ENCODE peak calls at places on chromosomes 3 and 15, in nine cellular contexts. Y, X, C, J, O, R, F, Z and H are unnamed samples. For H3K4me1, the result is how much of the 10 kb centered on the place peaks cover.

GRCh38 chr15:74345051-74345450 is 22.4 kb downstream of the CYP11A1 start:
- DNase-seq in Y (no peak), X (no peak), C (no peak), J (no peak), O (no peak), R (no peak), F (no peak), Z (no peak), H (no peak)

GRCh38 chr3:186937017-186937875 is 6.9 kb downstream of the ST6GAL1 start:
- DNase-seq in Y (no peak), X (no peak), C (no peak), J (no peak), O (no peak), R (no peak), F (no peak), Z (no peak), H (no peak)

GRCh38 chr3:150278843-150279341 is 129.2 kb upstream of the TSC22D2 start:
- DNase-seq in Y (no peak), X (no peak), C (no peak), J (peak), O (no peak), R (peak), F (no peak), Z (peak), H (no peak)

GRCh38 chr3:38582941-38583645 is 66.4 kb downstream of the SCN5A start:
- DNase-seq in Y (no peak), X (no peak), C (no peak), J (no peak), O (no peak), R (no peak), F (no peak), Z (no peak), H (no peak)

GRCh38 chr3:64091501-64091900 is 68.2 kb upstream of the PSMD6 start:
- DNase-seq in Y (no peak), X (no peak), C (no peak), J (no peak), O (no peak), R (no peak), F (no peak), Z (no peak), H (no peak)

GRCh38 chr3:128385080-128385832 is 81.4 kb downstream of the DNAJB8 start:
- DNase-seq in Y (peak), X (no peak), C (peak), J (no peak), O (peak), R (no peak), F (no peak), Z (no peak), H (no peak)

GRCh38 chr3:29335438-29335837 is 54.6 kb downstream of the RBMS3 start:
- DNase-seq in Y (peak), X (peak), C (peak), J (peak), O (peak), R (peak), F (no peak), Z (peak), H (no peak)

GRCh38 chr15:63250312-63250965 is 27.0 kb upstream of the APH1B start:
- DNase-seq in Y (no peak), X (no peak), C (no peak), J (no peak), O (no peak), R (no peak), F (no peak), Z (no peak), H (no peak)

GRCh38 chr15:35173444-35174118 is 88.5 kb upstream of the NANOGP8 start:
- DNase-seq in Y (no peak), X (no peak), C (no peak), J (no peak), O (no peak), R (no peak), F (peak), Z (no peak), H (no peak)

GRCh38 chr3:60260546-60260945 is 990.7 kb downstream of the FHIT start:
- DNase-seq in Y (no peak), X (no peak), C (no peak), J (no peak), O (no peak), R (no peak), F (no peak), Z (no peak), H (no peak)

GRCh38 chr15:76151599-76151974 is 91.8 kb downstream of the TMEM266 start:
- DNase-seq in Y (no peak), X (no peak), C (no peak), J (peak), O (no peak), R (no peak), F (no peak), Z (no peak), H (no peak)

GRCh38 chr3:49173116-49173791 is 1.9 kb downstream of the KLHDC8B start:
- DNase-seq in Y (peak), X (peak), C (peak), J (peak), O (peak), R (peak), F (peak), Z (peak), H (no peak)

GRCh38 chr15:55846108-55846707 is 103.3 kb upstream of the PRTG start:
- DNase-seq in Y (peak), X (peak), C (no peak), J (peak), O (no peak), R (peak), F (peak), Z (peak), H (peak)

GRCh38 chr3:41710646-41711388 is 251.1 kb downstream of the ULK4 start:
- DNase-seq in Y (no peak), X (no peak), C (no peak), J (peak), O (no peak), R (no peak), F (no peak), Z (peak), H (no peak)

GRCh38 chr15:66747223-66747622 is 45.2 kb downstream of the SMAD6 start:
- DNase-seq in Y (no peak), X (no peak), C (peak), J (no peak), O (no peak), R (no peak), F (no peak), Z (no peak), H (no peak)

GRCh38 chr15:66746231-66746605 is 44.2 kb downstream of the SMAD6 start:
- DNase-seq in Y (no peak), X (no peak), C (peak), J (no peak), O (no peak), R (no peak), F (no peak), Z (no peak), H (no peak)

GRCh38 chr15:66747866-66748265 is 45.8 kb downstream of the SMAD6 start:
- DNase-seq in Y (no peak), X (no peak), C (no peak), J (no peak), O (no peak), R (no peak), F (no peak), Z (no peak), H (no peak)

GRCh38 chr15:66749841-66750575 is 48.0 kb downstream of the SMAD6 start:
- DNase-seq in Y (no peak), X (no peak), C (no peak), J (peak), O (no peak), R (no peak), F (no peak), Z (no peak), H (no peak)

GRCh38 chr15:66748320-66748779 is 46.3 kb downstream of the SMAD6 start:
- DNase-seq in Y (no peak), X (no peak), C (no peak), J (peak), O (no peak), R (no peak), F (no peak), Z (no peak), H (no peak)
- H3K4me1 ChIP-seq in Y (half or more), X (under half), C (half or more), J (half or more), O (under half), R (under half), F (under half), Z (under half), H (under half)

GRCh38 chr3:114213669-114214541 is 23.5 kb downstream of the ZNF80 start:
- DNase-seq in Y (no peak), X (peak), C (no peak), J (peak), O (no peak), R (peak), F (no peak), Z (no peak), H (peak)
- H3K27ac ChIP-seq in Y (no peak), X (no peak), C (no peak), J (peak), O (no peak), R (peak), F (no peak), Z (no peak), H (peak)

GRCh38 chr3:124984754-124985153 is 50.2 kb upstream of the MUC13 start:
- DNase-seq in Y (no peak), X (no peak), C (no peak), J (no peak), O (no peak), R (no peak), F (no peak), Z (no peak), H (no peak)
- H3K4me1 ChIP-seq in Y (under half), X (under half), C (under half), J (under half), O (under half), R (under half), F (under half), Z (under half), H (under half)

DNA sequence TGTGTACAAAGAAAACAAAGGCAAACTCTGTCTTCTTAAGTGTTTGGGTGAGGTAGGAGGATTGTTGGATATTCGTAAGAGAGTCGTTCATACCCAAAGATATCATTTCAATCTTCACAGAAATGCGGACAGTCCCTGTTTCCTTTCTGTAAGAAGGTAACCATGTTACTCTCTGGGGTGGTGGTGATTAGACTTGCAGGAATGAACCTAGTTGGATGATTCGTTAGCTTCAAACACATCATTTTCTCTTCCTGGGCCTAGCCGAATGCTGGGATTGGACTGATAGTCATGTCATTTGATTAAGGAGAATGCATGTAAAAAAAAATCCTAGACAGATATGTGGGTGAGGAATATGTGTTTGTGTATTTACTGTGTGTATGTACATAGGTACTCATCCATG is 12.4 kb downstream of the SLCO3A1 start:
- DNase-seq in Y (no peak), X (no peak), C (no peak), J (no peak), O (no peak), R (no peak), F (no peak), Z (no peak), H (no peak)
- H3K27ac ChIP-seq in Y (peak), X (no peak), C (peak), J (no peak), O (peak), R (no peak), F (no peak), Z (no peak), H (no peak)